ENCODE peak calls at places on chromosome 10, in five cellular contexts. H is HepG2, K is K562, M is H1, V is GM12878. T is an unnamed sample.

GRCh38 chr10:83333566-83333965 is 805.7 kb upstream of the GHITM start:
- DNase-seq in K (no peak), M (no peak), V (no peak), H (no peak), T (no peak)

GRCh38 chr10:12631787-12632562 is 282.6 kb downstream of the CAMK1D start:
- DNase-seq in V (no peak), H (peak), M (no peak), K (no peak), T (no peak)

GRCh38 chr10:5445006-5445405 is 32.6 kb downstream of the NET1 start:
- DNase-seq in V (no peak), H (no peak), M (no peak), K (no peak), T (no peak)

GRCh38 chr10:14560274-14560673 is 214.4 kb downstream of the FAM107B start:
- DNase-seq in V (no peak), H (no peak), M (no peak), K (no peak), T (peak)

GRCh38 chr10:103397191-103397825 is 882 bp downstream of the PDCD11 start:
- DNase-seq in K (no peak), M (no peak), V (no peak), H (no peak), T (no peak)

GRCh38 chr10:119370972-119371703 is 163.8 kb downstream of the GRK5 start:
- DNase-seq in H (no peak), V (no peak), K (no peak), M (no peak), T (no peak)

GRCh38 chr10:71776528-71776927 is 3.2 kb upstream of the VSIR start:
- DNase-seq in M (no peak), H (no peak), K (peak), V (no peak), T (no peak)

GRCh38 chr10:108801775-108802516 is 1121.4 kb downstream of the XPNPEP1 start:
- DNase-seq in K (no peak), V (no peak), H (no peak), M (no peak), T (no peak)

GRCh38 chr10:3729397-3729796 is 55.6 kb downstream of the KLF6 start:
- DNase-seq in M (no peak), H (no peak), K (no peak), V (no peak), T (no peak)

GRCh38 chr10:114953047-114953446 is 15.1 kb downstream of the TRUB1 start:
- DNase-seq in M (no peak), K (no peak), H (no peak), V (no peak), T (no peak)

GRCh38 chr10:42977032-42977416 is 99.8 kb upstream of the RET start:
- DNase-seq in K (no peak), H (no peak), M (no peak), V (no peak), T (no peak)

GRCh38 chr10:57699944-57700343 is 567.8 kb downstream of the IPMK start:
- DNase-seq in H (no peak), M (no peak), V (no peak), K (no peak), T (no peak)

GRCh38 chr10:78255796-78256638 is 222.4 kb downstream of the RPS24 start:
- DNase-seq in H (peak), M (no peak), V (no peak), K (peak), T (no peak)

GRCh38 chr10:46540412-46541016 is 15.9 kb downstream of the GPRIN2 start:
- DNase-seq in H (no peak), K (no peak), V (no peak), M (no peak), T (peak)

GRCh38 chr10:86953747-86954680 is 3.4 kb downstream of the MMRN2 start:
- DNase-seq in K (peak), H (no peak), V (no peak), M (peak), T (peak)

GRCh38 chr10:117311261-117311660 is 64.0 kb downstream of the PDZD8 start:
- DNase-seq in K (no peak), H (no peak), V (no peak), M (no peak), T (no peak)

GRCh38 chr10:44030132-44030531 is 354.8 kb downstream of the CXCL12 start:
- DNase-seq in K (no peak), M (peak), V (no peak), H (no peak), T (peak)

GRCh38 chr10:80279146-80279545 is 10.3 kb downstream of the MAT1A start:
- DNase-seq in H (no peak), V (no peak), M (no peak), K (no peak), T (no peak)

GRCh38 chr10:1034758-1035157 is 9.1 kb upstream of the IDI2 start:
- DNase-seq in H (no peak), K (no peak), V (no peak), M (no peak), T (no peak)

GRCh38 chr10:1029838-1030237 is 4.2 kb upstream of the IDI2 start:
- DNase-seq in H (no peak), K (no peak), V (no peak), M (no peak), T (no peak)

GRCh38 chr10:81874878-81875679 is at the start of gene NRG3:
- DNase-seq in V (no peak), M (peak), K (no peak), H (no peak), T (peak)

GRCh38 chr10:92239600-92240288 is 51.1 kb downstream of the CPEB3 start:
- DNase-seq in M (peak), V (no peak), H (no peak), K (no peak), T (peak)

GRCh38 chr10:79178614-79179403 is 110.0 kb downstream of the ZMIZ1 start:
- DNase-seq in V (no peak), M (no peak), H (no peak), K (peak), T (no peak)

GRCh38 chr10:17348111-17349008 is 106.0 kb downstream of the ST8SIA6 start:
- DNase-seq in V (no peak), K (peak), M (no peak), H (no peak), T (no peak)

DNA sequence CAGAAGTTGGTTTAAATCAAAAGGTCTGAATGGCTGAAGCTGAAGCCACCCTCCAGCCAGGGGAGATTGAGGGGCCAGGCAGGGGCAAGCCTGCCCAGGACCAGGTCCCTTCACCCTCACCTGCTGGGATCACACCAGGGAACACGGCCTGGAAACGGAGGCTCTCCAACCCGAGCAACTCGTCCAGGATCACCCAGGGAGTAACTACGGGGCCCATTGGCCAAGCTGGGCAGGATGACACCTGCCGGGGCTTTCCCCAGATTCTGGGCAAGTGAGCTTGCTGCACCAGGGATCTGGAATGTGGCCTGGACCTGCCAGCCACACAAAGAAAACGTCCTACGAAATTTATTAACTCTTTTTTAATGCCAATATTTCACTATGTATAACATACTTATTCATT is 30.4 kb upstream of the PPP2R2D start:
- DNase-seq in M (no peak), V (no peak), K (no peak), H (no peak), T (no peak)
- TF ChIP-seq ATF2 in M (no peak), V (no peak), K (no peak), H (no peak), T (no peak)

GRCh38 chr10:22760025-22760424 is 45.6 kb upstream of the PIP4K2A start:
- DNase-seq in M (no peak), H (peak), K (no peak), V (no peak), T (no peak)
- TF ChIP-seq ATF2 in M (no peak), H (no peak), K (no peak), V (no peak), T (no peak)

GRCh38 chr10:74841265-74841973 is 15.0 kb downstream of the KAT6B start:
- DNase-seq in H (no peak), M (no peak), V (no peak), K (no peak), T (no peak)
- TF ChIP-seq ATF2 in H (no peak), M (no peak), V (no peak), K (no peak), T (no peak)

GRCh38 chr10:126955934-126956711 is 50.9 kb downstream of the DOCK1 start:
- DNase-seq in V (no peak), M (no peak), H (no peak), K (no peak), T (no peak)
- TF ChIP-seq ATF2 in V (no peak), M (no peak), H (no peak), K (no peak), T (no peak)

DNA sequence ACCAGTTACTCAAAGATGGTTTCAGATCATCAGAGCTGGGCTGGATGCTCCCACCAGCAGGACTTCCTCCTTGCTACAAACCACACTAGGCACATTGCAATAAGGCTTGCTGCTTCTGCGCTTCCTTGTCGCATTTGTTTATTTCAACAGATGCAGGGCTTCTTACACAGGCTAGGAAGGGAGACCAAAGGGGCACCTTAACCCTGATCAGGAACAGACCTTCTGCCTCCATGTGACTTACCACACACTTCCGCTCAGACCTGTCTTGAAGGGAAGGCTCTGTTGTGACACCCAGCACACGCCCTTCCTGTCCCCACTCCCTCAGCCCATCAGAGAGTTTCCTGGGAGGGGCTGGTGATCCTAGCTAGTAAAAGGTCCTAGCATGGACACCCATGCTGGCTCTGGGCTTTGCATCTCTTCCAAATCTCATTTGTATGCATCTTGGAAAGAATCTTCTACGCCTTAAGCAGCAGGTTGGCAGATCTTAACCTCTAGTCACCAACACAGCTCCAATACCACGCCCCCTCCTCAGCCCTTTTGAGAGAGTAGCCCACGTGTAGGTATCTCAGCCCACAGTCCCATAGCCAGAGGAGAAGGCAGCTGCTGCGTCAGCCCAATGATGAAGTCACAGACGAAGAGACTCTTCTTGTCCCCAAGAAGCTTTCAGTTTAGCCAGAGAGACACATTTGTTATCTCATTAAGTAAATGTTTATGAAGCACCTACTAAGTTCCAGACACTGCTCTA is 47.1 kb upstream of the SVIL start:
- DNase-seq in V (no peak), H (no peak), M (no peak), K (no peak), T (no peak)
- TF ChIP-seq ATF2 in V (no peak), H (no peak), M (no peak), K (no peak), T (no peak)

GRCh38 chr10:95906675-95907453 is 911 bp upstream of the CC2D2B start:
- DNase-seq in M (peak), K (peak), H (peak), V (peak), T (peak)
- TF ChIP-seq ATF2 in M (no peak), K (no peak), H (no peak), V (no peak), T (no peak)

T was measured in WTC11.